ENCODE peak calls at places on chromosome 3, in six cellular contexts. G is GM23248, J is hepatocyte, A is PC-3, S is OCI-LY7, H is GM23338. F is an unnamed sample.

GRCh38 chr3:58299839-58300516 is 6.1 kb upstream of the RPP14 start:
- DNase-seq in A (peak; percentile 61), J (peak; percentile 59), H (peak; percentile 63), S (peak; percentile 45), G (peak; percentile 74), F (peak; percentile 26)

GRCh38 chr3:107241217-107241616 is 136.0 kb upstream of the CCDC54 start:
- DNase-seq in H (peak; percentile 31), G (peak; percentile 47), A (peak; percentile 74), J (peak; percentile 25), S (peak; percentile 59), F (peak; percentile 57)

GRCh38 chr3:48445277-48445882 is 1.2 kb upstream of the ATRIP start:
- DNase-seq in J (no peak), S (no peak), H (no peak), G (no peak), A (peak; percentile 38), F (no peak)

GRCh38 chr3:124597273-124597672 is 133.0 kb upstream of the UMPS start:
- DNase-seq in H (no peak), G (no peak), S (no peak), A (no peak), J (no peak), F (no peak)

GRCh38 chr3:194592798-194593752 is 40.1 kb downstream of the TMEM44 start:
- DNase-seq in H (no peak), S (peak; percentile 20), A (peak; percentile 99), G (peak; percentile 99), J (peak; percentile 67), F (peak; percentile 20)

GRCh38 chr3:157122116-157122515 is 37.8 kb downstream of the CCNL1 start:
- DNase-seq in A (peak; percentile 93), G (peak; percentile 76), S (no peak), J (peak; percentile 75), H (no peak), F (no peak)

GRCh38 chr3:156150434-156151066 is 30.2 kb downstream of the KCNAB1 start:
- DNase-seq in G (peak; percentile 82), H (peak; percentile 80), S (peak; percentile 52), A (peak; percentile 82), J (peak; percentile 72), F (peak; percentile 79)

GRCh38 chr3:52480768-52481715 is 14.1 kb upstream of the STAB1 start:
- DNase-seq in S (no peak), J (no peak), A (no peak), H (no peak), G (no peak), F (no peak)

GRCh38 chr3:57038466-57039164 is 21.8 kb upstream of the SPATA12 start:
- DNase-seq in A (no peak), H (no peak), S (no peak), G (no peak), J (no peak), F (no peak)

GRCh38 chr3:150740733-150741496 is 22.1 kb downstream of the SIAH2 start:
- DNase-seq in H (no peak), G (no peak), S (no peak), A (no peak), J (no peak), F (no peak)

GRCh38 chr3:30538787-30539186 is 67.6 kb upstream of the TGFBR2 start:
- DNase-seq in H (no peak), G (peak; percentile 92), J (no peak), A (peak; percentile 96), S (no peak), F (no peak)

GRCh38 chr3:1275495-1275894 is 182.7 kb downstream of the CNTN6 start:
- DNase-seq in A (no peak), G (peak; percentile 1), S (peak; percentile 7), J (peak; percentile 46), H (peak; percentile 71), F (peak; percentile 54)

GRCh38 chr3:78977073-78977472 is 790.7 kb downstream of the ROBO1 start:
- DNase-seq in A (no peak), G (peak; percentile 34), H (no peak), S (no peak), J (no peak), F (no peak)

GRCh38 chr3:8802256-8802655 is 32.8 kb upstream of the OXTR start:
- DNase-seq in A (no peak), S (no peak), J (no peak), H (no peak), G (no peak), F (no peak)

GRCh38 chr3:115766587-115767492 is 143.5 kb downstream of the GAP43 start:
- DNase-seq in J (no peak), S (no peak), H (no peak), G (peak; percentile 76), A (peak; percentile 36), F (no peak)

GRCh38 chr3:30626443-30627181 is 20.2 kb downstream of the TGFBR2 start:
- DNase-seq in J (no peak), A (peak; percentile 53), H (no peak), S (no peak), G (peak; percentile 75), F (no peak)

GRCh38 chr3:132730891-132731580 is 8.8 kb upstream of the NPHP3 start:
- DNase-seq in A (peak; percentile 55), J (peak; percentile 69), H (peak; percentile 80), G (peak; percentile 72), S (peak; percentile 39), F (peak; percentile 66)

GRCh38 chr3:94269763-94270162 is 206.9 kb downstream of the NSUN3 start:
- DNase-seq in A (no peak), G (peak; percentile 8), J (no peak), H (no peak), S (no peak), F (no peak)

GRCh38 chr3:50609071-50609742 is 2.4 kb downstream of the CISH start:
- DNase-seq in H (no peak), J (no peak), S (no peak), A (no peak), G (no peak), F (no peak)

GRCh38 chr3:32313723-32314473 is 75.4 kb downstream of the CMTM8 start:
- DNase-seq in J (peak; percentile 39), H (no peak), A (peak; percentile 76), G (peak; percentile 38), S (no peak), F (no peak)

GRCh38 chr3:160399347-160400047 is at the start of gene SMC4:
- DNase-seq in J (peak; percentile 95), S (peak; percentile 96), H (peak; percentile 96), A (peak; percentile 95), G (peak; percentile 98), F (peak; percentile 98)

GRCh38 chr3:69249001-69249400 is 126.6 kb upstream of the LMOD3 start:
- DNase-seq in A (no peak), S (no peak), J (no peak), G (no peak), H (peak; percentile 24), F (no peak)
- H3K9me2 ChIP-seq in A (no peaks in the 10 kb centered on the region), S (no peaks in the 10 kb centered on the region), J (no peaks in the 10 kb centered on the region), G (no peaks in the 10 kb centered on the region), H (no peaks in the 10 kb centered on the region), F (no peaks in the 10 kb centered on the region)

DNA sequence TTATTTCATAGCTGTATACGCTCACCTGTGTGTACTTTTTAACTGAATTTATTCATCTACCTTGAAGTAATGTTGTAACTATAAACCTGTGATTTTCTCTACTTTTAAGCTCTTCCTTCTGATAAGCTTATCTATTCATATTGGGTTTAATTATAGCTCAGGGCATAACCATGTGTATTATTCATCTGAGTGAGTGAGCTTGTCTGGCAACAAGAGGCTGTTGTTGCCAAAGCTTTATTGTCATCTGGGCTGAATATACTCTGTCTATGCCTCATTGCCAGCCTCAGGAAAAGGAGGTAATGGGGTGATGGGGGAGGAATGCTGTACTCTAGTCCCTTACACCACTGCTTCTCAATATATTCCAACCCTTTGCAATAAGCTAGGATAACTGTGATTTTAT is 292.4 kb downstream of the UBE2E2 start:
- DNase-seq in J (no peak), A (peak; percentile 45), S (no peak), H (no peak), G (peak; percentile 58), F (no peak)
- H3K4me2 ChIP-seq in J (no peak overlapping the region), A (no peak overlapping the region), S (no peak overlapping the region), H (no peak overlapping the region), G (no peak overlapping the region), F (peak overlapping the region; percentile 10)

GRCh38 chr3:171687998-171688397 is 122.3 kb downstream of the PLD1 start:
- DNase-seq in G (no peak), J (no peak), H (no peak), A (no peak), S (no peak), F (no peak)

GRCh38 chr3:171687064-171687463 is 123.2 kb downstream of the PLD1 start:
- DNase-seq in H (no peak), S (no peak), G (no peak), J (no peak), A (no peak), F (no peak)

GRCh38 chr3:171688593-171688992 is 121.7 kb downstream of the PLD1 start:
- DNase-seq in G (no peak), S (no peak), A (no peak), H (no peak), J (no peak), F (no peak)

GRCh38 chr3:171691485-171691884 is 118.8 kb downstream of the PLD1 start:
- DNase-seq in G (no peak), A (no peak), S (no peak), J (no peak), H (no peak), F (no peak)

DNA sequence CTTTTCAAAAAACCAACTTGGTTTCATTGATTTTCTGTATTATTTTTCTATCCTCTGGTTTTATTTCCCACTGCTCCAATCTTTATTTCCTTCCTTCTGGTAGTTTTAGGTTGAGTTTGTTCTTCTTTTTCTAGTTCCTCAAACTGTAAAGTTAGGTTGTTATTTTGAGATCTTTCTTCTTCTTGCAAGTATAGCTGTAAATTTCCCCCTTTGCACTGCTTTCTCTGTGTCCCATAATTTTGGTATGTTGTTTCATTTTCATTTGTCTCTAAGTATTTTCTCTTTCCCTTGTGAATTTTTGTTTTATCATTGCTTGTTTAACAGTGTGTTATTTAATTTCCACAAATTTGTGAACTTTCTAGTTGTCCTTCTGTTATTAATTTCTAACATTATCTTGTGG is 120.0 kb downstream of the PLD1 start:
- DNase-seq in H (no peak), A (no peak), G (no peak), J (no peak), S (no peak), F (peak; percentile 47)
- H3K9me2 ChIP-seq in H (no peaks in the 10 kb centered on the region), A (no peaks in the 10 kb centered on the region), G (no peaks in the 10 kb centered on the region), J (no peaks in the 10 kb centered on the region), S (no peaks in the 10 kb centered on the region), F (no peaks in the 10 kb centered on the region)

DNA sequence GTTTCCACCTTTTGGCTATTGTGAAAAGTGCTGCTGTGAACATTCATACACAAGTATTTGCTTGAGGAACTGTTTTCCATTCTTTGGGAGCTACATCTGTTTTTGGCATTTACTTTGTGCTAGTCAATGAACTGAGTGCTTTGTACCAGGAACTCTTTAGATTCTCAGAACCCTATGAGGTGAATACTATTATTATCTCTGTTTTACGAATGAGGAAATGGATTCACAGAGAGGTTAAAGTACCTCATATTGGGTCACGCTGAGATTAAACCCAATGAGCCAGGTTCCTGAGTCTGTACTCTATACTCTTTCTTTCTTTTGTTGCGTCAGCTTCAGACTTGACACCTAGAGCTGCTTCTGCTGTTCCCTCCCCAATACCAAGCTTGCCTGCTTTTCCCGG is 358.1 kb downstream of the CNTN4 start:
- DNase-seq in G (no peak), A (no peak), J (no peak), H (no peak), S (no peak), F (no peak)
- H3K4me2 ChIP-seq in G (no peak overlapping the region), A (no peak overlapping the region), J (no peak overlapping the region), H (no peak overlapping the region), S (no peak overlapping the region), F (no peak overlapping the region)

DNA sequence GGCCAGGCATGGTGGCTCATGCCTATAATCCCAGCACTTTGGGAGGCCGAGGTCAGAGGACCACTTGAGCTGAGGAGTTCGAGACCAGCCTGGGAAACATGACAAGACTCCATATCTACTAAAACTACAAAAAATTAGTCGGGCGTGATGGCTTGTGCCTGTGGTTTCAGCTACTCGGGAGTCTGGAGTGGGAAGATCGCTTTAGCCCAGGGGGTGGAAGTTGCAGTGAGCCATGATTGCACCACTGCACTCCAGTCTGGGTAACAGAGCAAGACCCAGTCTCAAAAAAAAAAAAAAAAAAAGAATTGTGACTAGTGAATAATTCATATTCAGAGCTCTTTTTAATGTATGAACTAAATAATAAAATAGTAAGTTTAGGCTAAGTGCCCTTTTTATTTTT is 87.8 kb upstream of the TSEN2 start:
- DNase-seq in G (no peak), J (no peak), A (no peak), S (no peak), H (no peak), F (no peak)
- H3K9me2 ChIP-seq in G (no peaks in the 10 kb centered on the region), J (no peaks in the 10 kb centered on the region), A (no peaks in the 10 kb centered on the region), S (no peaks in the 10 kb centered on the region), H (no peaks in the 10 kb centered on the region), F (no peaks in the 10 kb centered on the region)

F was measured in MM.1S.